ENCODE peak calls at places on chromosomes 4 and X, in six cellular contexts. D is kidney, M is epithelial cell of esophagus, G is occipital lobe, J is D341Med, Z is pancreas. T is an unnamed sample.

GRCh38 chrX:107658660-107659059 is 30.4 kb downstream of the PRPS1 start:
- DNase-seq in D (no peak), M (no peak), G (no peak), J (no peak), Z (no peak), T (no peak)

GRCh38 chrX:153778684-153779101 is 2.1 kb upstream of the SRPK3 start:
- DNase-seq in D (peak; percentile 63), M (peak; percentile 63), G (no peak), J (no peak), Z (peak; percentile 18), T (no peak)

GRCh38 chrX:47483310-47484268 is 567 bp upstream of the ZNF41 start:
- DNase-seq in D (no peak), M (peak; percentile 8), G (no peak), J (no peak), Z (peak; percentile 27), T (peak; percentile 25)

GRCh38 chr4:1328267-1329155 is 18.5 kb upstream of the UVSSA start:
- DNase-seq in D (peak; percentile 69), M (no peak), G (no peak), J (no peak), Z (peak; percentile 9), T (no peak)

GRCh38 chr4:53505947-53506346 is 85.3 kb downstream of the LNX1 start:
- DNase-seq in D (no peak), M (peak; percentile 32), G (no peak), J (no peak), Z (no peak), T (peak; percentile 46)

GRCh38 chrX:50852524-50852923 is 38.5 kb upstream of the SHROOM4 start:
- DNase-seq in D (no peak), M (no peak), G (no peak), J (no peak), Z (no peak), T (no peak)

GRCh38 chr4:115119804-115120352 is 6.5 kb upstream of the NDST4 start:
- DNase-seq in D (no peak), M (no peak), G (no peak), J (no peak), Z (no peak), T (no peak)

GRCh38 chr4:74097161-74097560 is 1.8 kb downstream of the CXCL2 start:
- DNase-seq in D (no peak), M (no peak), G (no peak), J (no peak), Z (no peak), T (no peak)

GRCh38 chrX:9555354-9555753 is 90.5 kb downstream of the TBL1X start:
- DNase-seq in D (no peak), M (peak; percentile 18), G (no peak), J (no peak), Z (no peak), T (peak; percentile 55)

GRCh38 chrX:38991656-38992558 is 190.6 kb downstream of the MID1IP1 start:
- DNase-seq in D (no peak), M (peak; percentile 84), G (no peak), J (no peak), Z (no peak), T (peak; percentile 50)

GRCh38 chr4:71231073-71231752 is 107.6 kb upstream of the SLC4A4 start:
- DNase-seq in D (peak; percentile 92), M (peak; percentile 58), G (peak; percentile 23), J (no peak), Z (peak; percentile 90), T (no peak)

GRCh38 chr4:182478475-182478874 is 235.3 kb downstream of the TENM3 start:
- DNase-seq in D (no peak), M (peak; percentile 45), G (no peak), J (peak; percentile 32), Z (no peak), T (peak; percentile 68)

T was measured in PC-3.